ENCODE peak calls at places on chromosome 2, in six cellular contexts. K is IMR-90, E is H9, G is neuronal stem cell, B is trophoblast cell, R is H1. N is an unnamed sample.
A peak's percentile ranks its signal among the peaks of the same experiment; 100 is the strongest.

GRCh38 chr2:212032536-212033219 is 505.9 kb downstream of the ERBB4 start:
- DNase-seq in K (peak; percentile 68), E (no peak), G (no peak), B (no peak), R (no peak), N (peak; percentile 78)

GRCh38 chr2:116133563-116133962 is 1680.9 kb upstream of the DDX18 start:
- DNase-seq in K (no peak), E (no peak), G (no peak), B (peak; percentile 3), R (no peak), N (no peak)

GRCh38 chr2:26692814-26693286 is 328 bp downstream of the KCNK3 start:
- DNase-seq in K (peak; percentile 33), E (peak; percentile 64), G (no peak), B (peak; percentile 42), R (no peak), N (peak; percentile 45)

GRCh38 chr2:15640784-15641183 is 49.1 kb downstream of the DDX1 start:
- DNase-seq in K (no peak), E (no peak), G (no peak), B (no peak), R (no peak), N (no peak)

GRCh38 chr2:30487603-30488002 is 40.6 kb downstream of the LCLAT1 start:
- DNase-seq in K (no peak), E (no peak), G (no peak), B (no peak), R (no peak), N (no peak)

GRCh38 chr2:47504174-47504810 is 101.3 kb downstream of the MSH2 start:
- DNase-seq in K (no peak), E (no peak), G (no peak), B (no peak), R (no peak), N (no peak)

GRCh38 chr2:197286805-197287595 is 23.6 kb downstream of the ANKRD44 start:
- DNase-seq in K (peak; percentile 97), E (no peak), G (no peak), B (no peak), R (no peak), N (peak; percentile 88)

GRCh38 chr2:67923696-67924095 is 139.1 kb downstream of the C1D start:
- DNase-seq in K (no peak), E (no peak), G (no peak), B (no peak), R (no peak), N (no peak)

GRCh38 chr2:217293607-217294006 is 433.7 kb upstream of the TNP1 start:
- DNase-seq in K (peak; percentile 72), E (no peak), G (no peak), B (no peak), R (no peak), N (peak; percentile 48)

GRCh38 chr2:44598330-44598729 is 236.6 kb downstream of the CAMKMT start:
- DNase-seq in K (no peak), E (no peak), G (no peak), B (no peak), R (no peak), N (no peak)

GRCh38 chr2:227853765-227854271 is 17.6 kb upstream of the DAW1 start:
- DNase-seq in K (peak; percentile 30), E (no peak), G (no peak), B (no peak), R (no peak), N (peak; percentile 28)

GRCh38 chr2:191341436-191341835 is 96.2 kb downstream of the MYO1B start:
- DNase-seq in K (no peak), E (no peak), G (no peak), B (no peak), R (no peak), N (no peak)

GRCh38 chr2:46299365-46300263 is 2.4 kb downstream of the EPAS1 start:
- DNase-seq in K (peak; percentile 62), E (peak; percentile 51), G (peak; percentile 41), B (peak; percentile 66), R (peak; percentile 56), N (peak; percentile 84)

GRCh38 chr2:170716851-170717598 is 1.9 kb downstream of the SP5 start:
- DNase-seq in K (peak; percentile 5), E (peak; percentile 86), G (peak; percentile 63), B (no peak), R (peak; percentile 83), N (peak; percentile 51)

GRCh38 chr2:188076149-188077056 is 215.3 kb upstream of the GULP1 start:
- DNase-seq in K (peak; percentile 1), E (no peak), G (no peak), B (no peak), R (no peak), N (no peak)

GRCh38 chr2:100252811-100253698 is 69.2 kb downstream of the LONRF2 start:
- DNase-seq in K (no peak), E (no peak), G (no peak), B (no peak), R (no peak), N (no peak)

GRCh38 chr2:157194097-157194688 is 63.3 kb upstream of the GALNT5 start:
- DNase-seq in K (peak; percentile 72), E (no peak), G (peak; percentile 30), B (peak; percentile 21), R (no peak), N (peak; percentile 67)

GRCh38 chr2:96594282-96594681 is 43.8 kb downstream of the KANSL3 start:
- DNase-seq in K (no peak), E (no peak), G (no peak), B (no peak), R (no peak), N (no peak)

DNA sequence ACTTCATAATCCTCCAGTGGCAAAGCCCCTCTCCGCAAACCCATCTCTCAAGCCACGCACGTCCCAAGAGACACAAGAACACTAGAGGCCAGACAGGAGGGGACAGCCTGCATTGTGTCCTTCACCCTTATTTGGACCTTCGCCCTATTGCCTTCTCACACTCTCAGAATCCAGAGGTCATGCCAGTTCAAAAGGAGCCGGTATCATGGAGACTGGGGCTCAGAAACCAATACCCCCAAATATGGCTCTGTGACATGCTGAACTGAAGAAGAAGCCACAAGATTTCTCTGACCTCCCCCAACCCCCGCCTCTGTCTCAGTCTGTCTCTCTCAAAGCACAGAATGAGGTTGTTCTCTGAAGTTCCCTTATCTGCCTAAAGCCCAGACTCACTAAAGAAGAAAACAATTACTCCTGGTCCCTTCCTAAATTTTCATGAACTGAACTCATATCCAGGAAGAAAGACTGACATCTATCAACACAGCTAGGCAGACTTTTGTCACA is 19.2 kb upstream of the SPATA3 start:
- DNase-seq in K (no peak), E (no peak), G (no peak), B (no peak), R (no peak), N (no peak)
- H3K14ac ChIP-seq in K (no peak overlapping the region), E (no peak overlapping the region), G (no peak overlapping the region), B (no peak overlapping the region), R (no peak overlapping the region), N (no peak overlapping the region)

DNA sequence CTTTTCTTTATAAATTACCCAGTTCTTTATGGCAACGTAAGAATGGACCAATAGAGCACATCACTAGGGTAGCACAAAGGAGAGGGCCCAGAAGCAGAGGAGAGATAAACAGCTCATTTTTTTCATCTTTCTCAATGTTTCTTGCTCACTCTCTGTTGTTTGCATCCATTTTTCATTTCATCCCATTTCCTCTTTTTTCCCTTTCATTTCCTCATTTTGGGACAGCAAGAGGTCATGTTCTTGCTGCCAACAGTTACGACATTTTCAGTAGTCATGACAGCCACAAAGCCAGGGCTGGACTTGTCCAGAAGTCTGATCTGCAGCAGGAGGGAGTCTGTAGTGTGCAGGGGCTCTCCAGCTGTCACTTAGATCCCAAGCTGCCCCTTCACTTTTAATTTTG is 52.7 kb upstream of the CYP1B1 start:
- DNase-seq in K (no peak), E (no peak), G (no peak), B (peak; percentile 28), R (no peak), N (peak; percentile 60)
- H3K14ac ChIP-seq in K (no peak overlapping the region), E (no peak overlapping the region), G (no peak overlapping the region), B (no peak overlapping the region), R (no peak overlapping the region), N (no peak overlapping the region)

GRCh38 chr2:237413293-237414055 is 490 bp downstream of the COL6A3 start:
- DNase-seq in K (no peak), E (no peak), G (no peak), B (peak; percentile 13), R (no peak), N (peak; percentile 48)
- H3K14ac ChIP-seq in K (peak overlapping the region; percentile 91), E (no peak overlapping the region), G (no peak overlapping the region), B (no peak overlapping the region), R (no peak overlapping the region), N (no peak overlapping the region)

DNA sequence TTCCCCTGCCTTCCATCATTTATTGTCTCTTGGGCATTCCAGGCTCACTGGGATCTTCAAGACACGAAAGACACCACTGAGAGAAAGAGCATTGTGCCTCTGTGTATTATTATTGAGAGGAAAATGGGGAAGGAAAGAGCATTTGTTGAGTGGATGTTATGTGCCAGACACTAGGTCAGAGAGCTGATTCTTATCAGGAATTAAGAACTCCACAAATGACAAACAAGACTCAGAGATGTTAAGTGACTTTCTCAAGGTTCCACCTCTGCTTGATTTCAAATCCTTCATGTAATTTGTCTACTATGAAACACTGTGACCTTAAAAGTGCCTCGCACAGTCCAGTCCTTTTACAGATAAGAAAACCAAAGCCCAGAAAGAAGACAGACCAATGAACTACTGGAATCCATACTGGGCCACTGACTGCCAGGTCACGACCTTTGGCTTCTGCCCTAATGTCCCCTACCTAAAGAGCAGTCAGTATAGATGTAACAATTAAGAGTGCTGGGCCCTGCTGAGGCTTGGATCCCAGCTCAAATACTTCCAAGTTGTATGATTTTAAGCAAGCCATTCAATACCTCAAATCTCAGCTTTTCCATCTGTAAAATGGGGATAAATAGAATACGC is 11.1 kb downstream of the KLF7 start:
- DNase-seq in K (no peak), E (no peak), G (no peak), B (no peak), R (no peak), N (no peak)
- H3K14ac ChIP-seq in K (no peak overlapping the region), E (no peak overlapping the region), G (no peak overlapping the region), B (no peak overlapping the region), R (no peak overlapping the region), N (no peak overlapping the region)

DNA sequence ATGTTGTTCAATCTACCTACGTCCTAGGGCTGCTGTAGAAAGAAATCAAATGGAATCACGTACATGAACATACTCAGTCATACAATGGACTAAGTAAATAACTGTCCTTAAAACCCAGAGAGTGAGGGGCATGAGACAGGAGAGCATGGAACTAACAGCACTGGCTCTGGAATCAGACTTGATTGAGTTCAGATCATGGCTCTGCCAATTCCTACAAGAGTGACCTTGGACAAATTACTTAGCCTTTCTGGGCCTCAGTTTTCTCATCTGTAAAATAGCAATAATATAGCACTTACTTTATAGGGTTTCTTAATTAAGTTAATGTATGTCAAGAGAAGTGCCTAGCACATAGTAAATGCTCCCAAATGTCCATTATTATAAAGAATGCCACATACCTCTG is 106.8 kb downstream of the HNRNPLL start:
- DNase-seq in K (no peak), E (no peak), G (no peak), B (no peak), R (no peak), N (no peak)
- H3K14ac ChIP-seq in K (no peak overlapping the region), E (no peak overlapping the region), G (no peak overlapping the region), B (no peak overlapping the region), R (no peak overlapping the region), N (no peak overlapping the region)